ENCODE peak calls at places on chromosomes 4 and X, in seven cellular contexts. R, X, D, P, O, N and Z are unnamed samples.

GRCh38 chr4:181559637-181560036 is 683.6 kb upstream of the TENM3 start:
- DNase-seq in R (peak; percentile 90), X (no peak), D (no peak), P (no peak), O (no peak), N (no peak), Z (no peak)

GRCh38 chr4:150960818-150961217 is 54.3 kb downstream of the LRBA start:
- DNase-seq in R (peak; percentile 15), X (no peak), D (no peak), P (no peak), O (no peak), N (no peak), Z (no peak)

GRCh38 chr4:141463678-141464077 is 172.7 kb upstream of the IL15 start:
- DNase-seq in R (peak; percentile 12), X (no peak), D (no peak), P (no peak), O (no peak), N (no peak), Z (no peak)

GRCh38 chr4:34953145-34953799 is 1291.0 kb downstream of the ARAP2 start:
- DNase-seq in R (peak; percentile 53), X (no peak), D (no peak), P (no peak), O (no peak), N (no peak), Z (no peak)

GRCh38 chrX:80807606-80808159 is 2.0 kb downstream of the BRWD3 start:
- DNase-seq in R (peak; percentile 4), X (no peak), D (no peak), P (no peak), O (no peak), N (no peak), Z (no peak)

GRCh38 chrX:72026341-72027023 is 105.2 kb downstream of the RTL5 start:
- DNase-seq in R (peak; percentile 24), X (no peak), D (no peak), P (no peak), O (no peak), N (no peak), Z (no peak)

GRCh38 chrX:40644175-40644574 is 3.2 kb downstream of the CXorf38 start:
- DNase-seq in R (no peak), X (no peak), D (no peak), P (no peak), O (no peak), N (no peak), Z (no peak)

GRCh38 chr4:2361366-2362285 is 56.8 kb downstream of the ZFYVE28 start:
- DNase-seq in R (no peak), X (no peak), D (peak; percentile 25), P (peak; percentile 41), O (no peak), N (no peak), Z (no peak)

GRCh38 chrX:1224954-1225353 is 12.5 kb upstream of the CRLF2 start:
- DNase-seq in R (no peak), X (no peak), D (no peak), P (no peak), O (no peak), N (no peak), Z (no peak)